ENCODE peak calls at places on chromosomes 4 and X, in seven cellular contexts. A is hepatocyte, E is GM23248, X is MM.1S, M is PC-3, Q is HCT116, T is GM23338. K is an unnamed sample.

GRCh38 chr4:26717332-26717731 is 133.4 kb downstream of the TBC1D19 start:
- DNase-seq in T (no peak), E (peak; percentile 92), Q (peak; percentile 4), A (no peak), M (peak; percentile 67), X (no peak), K (no peak)

GRCh38 chrX:65751511-65751910 is 84.1 kb downstream of the MSN start:
- DNase-seq in Q (no peak), M (no peak), E (no peak), X (no peak), T (no peak), A (no peak), K (no peak)

GRCh38 chr4:101019313-101019712 is 328.0 kb downstream of the PPP3CA start:
- DNase-seq in A (no peak), Q (no peak), E (no peak), M (no peak), X (no peak), T (no peak), K (no peak)

GRCh38 chr4:74258949-74259348 is 49.3 kb upstream of the EPGN start:
- DNase-seq in M (peak; percentile 31), E (no peak), X (no peak), A (peak; percentile 48), T (no peak), Q (no peak), K (no peak)

GRCh38 chr4:161856711-161857326 is 307.0 kb downstream of the FSTL5 start:
- DNase-seq in E (no peak), Q (no peak), A (no peak), T (peak; percentile 30), X (no peak), M (no peak), K (no peak)

GRCh38 chrX:103329991-103330390 is at the start of gene TCEAL7:
- DNase-seq in A (peak; percentile 14), X (no peak), T (peak; percentile 56), E (peak; percentile 55), Q (no peak), M (no peak), K (peak; percentile 33)

GRCh38 chrX:43655151-43655676 is 885 bp upstream of the MAOA start:
- DNase-seq in T (peak; percentile 48), E (peak; percentile 52), M (peak; percentile 40), X (peak; percentile 33), A (peak; percentile 57), Q (no peak), K (peak; percentile 59)

GRCh38 chr4:114263233-114263632 is 283.8 kb upstream of the ARSJ start:
- DNase-seq in M (peak; percentile 47), Q (no peak), A (no peak), T (peak; percentile 6), X (no peak), E (peak; percentile 77), K (no peak)

GRCh38 chr4:6926081-6926480 is 16.5 kb downstream of the TBC1D14 start:
- DNase-seq in T (no peak), Q (no peak), X (no peak), M (no peak), E (no peak), A (no peak), K (no peak)

GRCh38 chr4:2231082-2231481 is 10.8 kb downstream of the HAUS3 start:
- DNase-seq in Q (no peak), M (no peak), X (no peak), T (no peak), E (no peak), A (no peak), K (no peak)

GRCh38 chr4:5568931-5569330 is 139.4 kb downstream of the EVC2 start:
- DNase-seq in E (no peak), T (no peak), X (no peak), Q (no peak), M (no peak), A (no peak), K (no peak)

GRCh38 chr4:5563856-5564255 is 144.5 kb downstream of the EVC2 start:
- DNase-seq in T (no peak), Q (no peak), E (no peak), A (no peak), M (no peak), X (no peak), K (no peak)

GRCh38 chr4:5566991-5567390 is 141.4 kb downstream of the EVC2 start:
- DNase-seq in T (no peak), E (no peak), X (no peak), A (no peak), Q (no peak), M (no peak), K (no peak)

GRCh38 chr4:5568336-5568735 is 140.0 kb downstream of the EVC2 start:
- DNase-seq in T (no peak), X (no peak), A (no peak), M (no peak), E (no peak), Q (no peak), K (no peak)

DNA sequence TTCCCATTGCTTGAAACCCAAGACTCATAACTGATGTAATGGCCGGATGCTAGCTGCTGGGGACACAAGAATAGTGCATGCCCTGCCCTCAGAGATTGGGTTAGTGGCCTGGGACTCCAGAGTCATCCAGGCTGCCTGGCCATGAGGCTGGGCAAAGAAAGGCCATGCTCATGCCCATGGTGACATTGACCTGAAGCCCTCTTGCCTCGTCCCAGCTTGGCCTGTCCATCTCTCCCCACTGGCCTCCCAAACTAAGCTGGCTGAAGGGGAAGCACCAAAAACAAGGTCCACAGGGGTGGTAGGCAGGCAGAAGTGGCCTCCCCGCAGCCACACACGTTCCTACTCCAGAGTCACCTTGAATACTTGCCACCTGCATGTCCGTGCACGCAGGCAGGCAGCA is 141.8 kb downstream of the EVC2 start:
- DNase-seq in M (no peak), A (no peak), X (no peak), T (no peak), Q (no peak), E (no peak), K (no peak)
- TF ChIP-seq EZH2 in M (no peak), A (no peak), X (no peak), T (no peak), Q (no peak), E (no peak), K (no peak)

DNA sequence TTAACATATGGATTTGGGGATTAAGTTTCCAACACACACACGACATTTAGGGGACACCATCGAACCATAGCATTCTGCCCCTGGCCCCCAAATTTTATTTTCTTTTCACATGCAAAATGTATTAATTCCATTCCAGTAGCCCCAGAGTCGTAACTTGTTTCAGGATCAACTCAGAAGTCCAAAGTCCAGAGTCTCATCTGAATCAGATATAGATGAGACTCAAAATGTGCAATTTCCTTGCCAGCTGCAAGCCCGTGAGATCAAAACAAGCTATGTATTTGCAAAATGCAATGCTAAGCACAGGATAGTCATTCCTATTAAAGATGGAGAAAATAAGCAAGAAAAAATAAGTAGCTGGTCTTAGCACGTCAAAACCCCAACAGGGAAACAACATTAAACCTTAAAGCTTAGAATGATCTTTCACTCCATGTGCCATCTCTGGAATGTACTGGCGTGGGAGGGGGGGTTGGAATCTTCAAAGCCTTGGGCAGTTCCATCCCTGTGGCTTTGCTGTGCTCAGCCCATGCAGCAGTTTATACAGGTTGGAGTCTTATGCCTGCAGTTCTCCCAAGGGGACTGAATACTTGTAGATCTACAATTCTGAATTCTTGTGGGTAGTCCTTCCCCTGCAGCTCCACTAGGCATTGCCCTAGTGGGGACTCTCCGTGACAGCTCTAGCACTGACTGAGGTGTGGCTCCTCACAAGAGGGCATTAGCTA is 47.7 kb upstream of the SYTL5 start:
- DNase-seq in A (peak; percentile 24), M (no peak), E (peak; percentile 9), X (no peak), Q (no peak), T (no peak), K (no peak)
- TF ChIP-seq EZH2phosphoT487 in A (no peak), M (no peak), E (no peak), X (no peak), Q (no peak), T (no peak), K (no peak)

GRCh38 chrX:40174594-40175415 is 77.0 kb upstream of the BCOR start:
- DNase-seq in M (peak; percentile 52), Q (no peak), T (peak; percentile 56), X (peak; percentile 50), A (peak; percentile 82), E (peak; percentile 72), K (peak; percentile 78)

GRCh38 chrX:40177489-40177888 is 79.7 kb upstream of the BCOR start:
- DNase-seq in A (no peak), T (no peak), E (no peak), M (peak; percentile 32), Q (no peak), X (no peak), K (no peak)

GRCh38 chrX:40175416-40176255 is 77.9 kb upstream of the BCOR start:
- DNase-seq in T (peak; percentile 42), E (peak; percentile 75), X (peak; percentile 77), Q (no peak), A (peak; percentile 84), M (peak; percentile 48), K (peak; percentile 62)

GRCh38 chrX:40176979-40177430 is 79.2 kb upstream of the BCOR start:
- DNase-seq in M (no peak), E (peak; percentile 45), X (peak; percentile 42), T (peak; percentile 26), A (peak; percentile 48), Q (no peak), K (peak; percentile 47)

GRCh38 chrX:40176256-40176978 is 78.7 kb upstream of the BCOR start:
- DNase-seq in E (peak; percentile 66), A (peak; percentile 84), M (peak; percentile 18), Q (no peak), T (peak; percentile 52), X (peak; percentile 53), K (peak; percentile 58)
- H2AFZ ChIP-seq in E (peak overlapping the region; percentile 77), A (peak overlapping the region; percentile 41), M (peak overlapping the region; percentile 79), Q (no peak overlapping the region), T (no peak overlapping the region), X (no peak overlapping the region), K (no peak overlapping the region)

DNA sequence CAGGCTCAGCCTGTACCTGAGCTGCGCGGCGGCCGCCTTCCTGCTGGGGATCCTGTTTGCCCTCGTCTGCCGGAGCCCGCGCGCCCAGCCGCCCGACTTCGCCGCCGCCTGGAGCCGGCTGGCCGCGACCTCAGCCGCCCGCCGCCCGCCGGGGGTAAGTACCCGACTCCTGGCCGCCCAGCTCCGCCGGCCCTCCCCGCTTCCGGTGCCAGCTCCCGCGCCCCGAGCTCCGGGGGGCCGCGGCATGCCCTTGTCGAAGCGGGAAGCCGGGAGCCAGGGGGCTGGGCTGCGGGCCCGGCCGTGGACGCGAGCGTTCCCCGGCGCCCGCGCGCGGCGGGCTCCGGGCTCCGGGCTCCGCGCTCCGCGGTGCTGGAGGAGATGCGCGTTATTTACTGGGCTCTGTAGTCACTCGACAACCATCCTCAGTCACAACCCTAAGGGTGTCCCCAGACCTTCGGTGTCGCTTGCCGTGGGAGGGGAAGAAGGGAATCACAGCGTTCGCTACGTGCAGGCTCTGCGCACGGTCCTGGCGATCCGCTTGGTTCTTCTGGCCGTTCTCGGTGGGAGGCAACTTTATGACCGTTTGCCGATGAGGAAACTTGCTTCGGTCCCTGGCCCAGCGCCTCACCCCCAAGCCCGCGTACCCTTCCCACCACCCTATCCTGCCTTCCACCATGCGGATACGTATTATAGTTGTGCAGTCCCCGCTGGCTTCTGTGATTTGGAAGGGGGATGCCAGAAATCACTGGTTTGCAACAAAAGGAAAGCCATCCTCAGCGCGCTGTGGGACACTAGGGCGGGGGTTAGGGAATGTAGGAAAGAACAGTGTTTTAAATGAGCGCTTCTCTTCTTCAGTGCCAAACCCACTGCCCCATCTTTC is 944 bp downstream of the SNX25 start:
- DNase-seq in X (peak; percentile 54), E (peak; percentile 84), T (peak; percentile 62), A (peak; percentile 65), M (peak; percentile 31), Q (no peak), K (peak; percentile 75)
- TF ChIP-seq EZH2 in X (no peak), E (no peak), T (no peak), A (no peak), M (no peak), Q (no peak), K (no peak)

K was measured in neural progenitor cell.